ENCODE peak calls at places on chromosome 2, in four cellular contexts. One of them, this sample, is unnamed.

GRCh38 chr2:188079176-188079575 is 212.5 kb upstream of the GULP1 start:
- DNase-seq in sigmoid colon: no peak
- DNase-seq in brain microvascular endothelial cell: peak
- DNase-seq in hepatocyte: no peak
- DNase-seq in this sample: peak

GRCh38 chr2:74528600-74529356 is 728 bp downstream of the AUP1 start:
- DNase-seq in hepatocyte: no peak
- DNase-seq in sigmoid colon: no peak
- DNase-seq in brain microvascular endothelial cell: no peak
- DNase-seq in this sample: no peak

GRCh38 chr2:160063266-160063665 is 851 bp upstream of the PLA2R1 start:
- DNase-seq in brain microvascular endothelial cell: no peak
- DNase-seq in hepatocyte: peak
- DNase-seq in sigmoid colon: no peak
- DNase-seq in this sample: no peak

GRCh38 chr2:225598922-225599321 is 199.4 kb downstream of the NYAP2 start:
- DNase-seq in hepatocyte: no peak
- DNase-seq in sigmoid colon: no peak
- DNase-seq in brain microvascular endothelial cell: peak
- DNase-seq in this sample: no peak

GRCh38 chr2:225471039-225471438 is 71.5 kb downstream of the NYAP2 start:
- DNase-seq in sigmoid colon: no peak
- DNase-seq in hepatocyte: no peak
- DNase-seq in brain microvascular endothelial cell: no peak
- DNase-seq in this sample: no peak

GRCh38 chr2:74502720-74503505 is 3.5 kb upstream of the LBX2 start:
- DNase-seq in sigmoid colon: peak
- DNase-seq in brain microvascular endothelial cell: peak
- DNase-seq in hepatocyte: peak
- DNase-seq in this sample: no peak

GRCh38 chr2:100281521-100282438 is 40.5 kb downstream of the LONRF2 start:
- DNase-seq in hepatocyte: no peak
- DNase-seq in brain microvascular endothelial cell: no peak
- DNase-seq in sigmoid colon: no peak
- DNase-seq in this sample: no peak

GRCh38 chr2:228658998-228659397 is 477.5 kb upstream of the SPHKAP start:
- DNase-seq in hepatocyte: no peak
- DNase-seq in brain microvascular endothelial cell: peak
- DNase-seq in sigmoid colon: no peak
- DNase-seq in this sample: no peak

GRCh38 chr2:200673191-200673590 is 87.4 kb downstream of the AOX1 start:
- DNase-seq in brain microvascular endothelial cell: no peak
- DNase-seq in sigmoid colon: no peak
- DNase-seq in hepatocyte: no peak
- DNase-seq in this sample: no peak

GRCh38 chr2:146246017-146246733 is 1598.7 kb upstream of the ACVR2A start:
- DNase-seq in brain microvascular endothelial cell: peak
- DNase-seq in hepatocyte: no peak
- DNase-seq in sigmoid colon: no peak
- DNase-seq in this sample: no peak

GRCh38 chr2:202023198-202023903 is 10.3 kb upstream of the FZD7 start:
- DNase-seq in brain microvascular endothelial cell: no peak
- DNase-seq in sigmoid colon: no peak
- DNase-seq in hepatocyte: no peak
- DNase-seq in this sample: no peak

GRCh38 chr2:231819449-231820042 is 33.3 kb downstream of the COPS7B start:
- DNase-seq in brain microvascular endothelial cell: no peak
- DNase-seq in sigmoid colon: no peak
- DNase-seq in hepatocyte: no peak
- DNase-seq in this sample: no peak

GRCh38 chr2:5666798-5667197 is 25.4 kb upstream of the SOX11 start:
- DNase-seq in sigmoid colon: no peak
- DNase-seq in hepatocyte: no peak
- DNase-seq in brain microvascular endothelial cell: peak
- DNase-seq in this sample: no peak

GRCh38 chr2:176818653-176819052 is 393.9 kb upstream of the HNRNPA3 start:
- DNase-seq in brain microvascular endothelial cell: no peak
- DNase-seq in hepatocyte: no peak
- DNase-seq in sigmoid colon: no peak
- DNase-seq in this sample: no peak

GRCh38 chr2:136238552-136239346 is 120.8 kb upstream of the CXCR4 start:
- DNase-seq in brain microvascular endothelial cell: peak
- DNase-seq in hepatocyte: no peak
- DNase-seq in sigmoid colon: no peak
- DNase-seq in this sample: peak

GRCh38 chr2:169175112-169175511 is 105.7 kb downstream of the DHRS9 start:
- DNase-seq in hepatocyte: no peak
- DNase-seq in sigmoid colon: no peak
- DNase-seq in brain microvascular endothelial cell: no peak
- DNase-seq in this sample: no peak

GRCh38 chr2:217166241-217166640 is 306.4 kb upstream of the TNP1 start:
- DNase-seq in brain microvascular endothelial cell: peak
- DNase-seq in sigmoid colon: no peak
- DNase-seq in hepatocyte: peak
- DNase-seq in this sample: peak

GRCh38 chr2:101036562-101036961 is 34.5 kb downstream of the RPL31 start:
- DNase-seq in brain microvascular endothelial cell: no peak
- DNase-seq in hepatocyte: no peak
- DNase-seq in sigmoid colon: no peak
- DNase-seq in this sample: no peak

GRCh38 chr2:131413148-131413747 is 49.3 kb upstream of the RAB6D start:
- DNase-seq in sigmoid colon: no peak
- DNase-seq in hepatocyte: peak
- DNase-seq in brain microvascular endothelial cell: peak
- DNase-seq in this sample: peak

GRCh38 chr2:138447889-138448570 is 53.5 kb upstream of the SPOPL start:
- DNase-seq in brain microvascular endothelial cell: no peak
- DNase-seq in sigmoid colon: no peak
- DNase-seq in hepatocyte: no peak
- DNase-seq in this sample: no peak

GRCh38 chr2:234955971-234956509 is 4.2 kb downstream of the SH3BP4 start:
- DNase-seq in hepatocyte: no peak
- DNase-seq in sigmoid colon: peak
- DNase-seq in brain microvascular endothelial cell: no peak
- DNase-seq in this sample: no peak

GRCh38 chr2:239827511-239827865 is 197.7 kb downstream of the NDUFA10 start:
- DNase-seq in hepatocyte: no peak
- DNase-seq in sigmoid colon: peak
- DNase-seq in brain microvascular endothelial cell: no peak
- DNase-seq in this sample: no peak

GRCh38 chr2:58341047-58341446 is 99.9 kb upstream of the FANCL start:
- DNase-seq in hepatocyte: no peak
- DNase-seq in sigmoid colon: no peak
- DNase-seq in brain microvascular endothelial cell: no peak
- DNase-seq in this sample: no peak
- TF ChIP-seq CTCF in hepatocyte: no peak
- TF ChIP-seq CTCF in sigmoid colon: no peak
- TF ChIP-seq CTCF in brain microvascular endothelial cell: no peak
- TF ChIP-seq CTCF in this sample: no peak

DNA sequence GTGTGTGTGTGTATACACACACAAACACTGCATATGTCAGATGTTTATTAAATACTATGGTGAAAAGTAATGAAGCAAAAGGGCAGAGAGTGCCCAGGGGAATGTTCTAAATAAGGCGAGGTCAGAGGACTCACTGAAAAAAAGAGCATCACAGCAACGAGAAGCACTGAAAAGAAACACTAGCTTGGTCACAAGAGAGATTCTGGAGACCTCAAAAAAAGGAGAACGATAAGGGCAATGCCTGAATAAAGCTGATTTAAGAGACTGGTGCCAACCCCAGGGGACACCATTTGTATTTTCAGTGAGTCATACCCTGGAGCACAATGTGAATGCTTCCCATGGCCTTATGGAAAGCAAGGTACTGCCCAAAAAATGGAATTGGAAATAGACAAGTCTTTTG is 14.5 kb downstream of the SLC40A1 start:
- DNase-seq in brain microvascular endothelial cell: peak
- DNase-seq in sigmoid colon: no peak
- DNase-seq in hepatocyte: no peak
- DNase-seq in this sample: no peak
- H3K4me3 ChIP-seq in brain microvascular endothelial cell: no peak
- H3K4me3 ChIP-seq in sigmoid colon: no peak
- H3K4me3 ChIP-seq in hepatocyte: no peak
- H3K4me3 ChIP-seq in this sample: no peak

GRCh38 chr2:20633001-20633400 is 17.9 kb downstream of the HS1BP3 start:
- DNase-seq in sigmoid colon: no peak
- DNase-seq in brain microvascular endothelial cell: no peak
- DNase-seq in hepatocyte: no peak
- DNase-seq in this sample: no peak
- TF ChIP-seq CTCF in sigmoid colon: no peak
- TF ChIP-seq CTCF in brain microvascular endothelial cell: no peak
- TF ChIP-seq CTCF in hepatocyte: no peak
- TF ChIP-seq CTCF in this sample: no peak

GRCh38 chr2:219418155-219418569 is at the start of gene DES:
- DNase-seq in brain microvascular endothelial cell: no peak
- DNase-seq in hepatocyte: peak
- DNase-seq in sigmoid colon: peak
- DNase-seq in this sample: no peak
- H3K4me3 ChIP-seq in brain microvascular endothelial cell: peak
- H3K4me3 ChIP-seq in hepatocyte: peak
- H3K4me3 ChIP-seq in sigmoid colon: peak
- H3K4me3 ChIP-seq in this sample: peak

DNA sequence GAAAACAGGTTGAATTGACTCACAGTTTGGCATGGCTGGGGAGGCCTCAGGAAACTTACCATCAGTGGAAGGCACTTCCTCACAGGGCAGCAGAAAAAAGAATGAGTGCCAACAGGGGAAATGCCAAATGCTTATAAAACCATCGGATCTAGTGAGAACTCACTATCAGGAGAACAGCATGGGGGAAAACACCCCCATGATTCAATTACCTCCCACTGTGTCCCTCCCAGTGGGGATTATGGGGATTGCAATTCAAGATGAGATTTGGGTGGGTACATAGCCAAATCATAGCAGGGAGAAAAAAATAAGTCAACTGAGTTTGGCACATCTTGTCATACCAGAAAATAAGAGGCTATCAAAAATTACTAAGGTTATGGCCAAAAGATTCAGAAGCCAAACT is 96.3 kb downstream of the TRIP12 start:
- DNase-seq in hepatocyte: no peak
- DNase-seq in brain microvascular endothelial cell: no peak
- DNase-seq in sigmoid colon: no peak
- DNase-seq in this sample: no peak
- TF ChIP-seq CTCF in hepatocyte: no peak
- TF ChIP-seq CTCF in brain microvascular endothelial cell: peak
- TF ChIP-seq CTCF in sigmoid colon: no peak
- TF ChIP-seq CTCF in this sample: peak

DNA sequence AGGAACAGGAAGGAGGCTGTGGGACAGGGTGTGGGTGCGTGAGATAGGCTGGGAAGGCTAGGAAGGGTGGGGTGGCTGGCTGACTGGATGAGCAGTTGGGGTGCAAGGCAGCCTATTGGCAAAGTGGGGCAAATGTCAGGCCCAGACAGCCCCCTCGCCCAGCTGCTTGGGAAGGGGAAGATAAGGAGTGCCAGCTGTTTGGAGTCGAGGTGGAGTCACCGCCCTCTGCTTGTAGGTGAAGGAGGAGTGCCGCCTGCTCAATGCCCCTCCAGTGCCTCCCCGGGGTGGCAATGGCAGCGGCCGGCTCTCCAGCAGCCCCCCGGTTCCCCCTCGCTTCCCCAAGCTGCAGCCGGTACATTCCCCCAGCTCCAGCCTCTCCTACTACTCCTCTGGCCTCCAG is 13.1 kb downstream of the GAREM2 start:
- DNase-seq in brain microvascular endothelial cell: no peak
- DNase-seq in sigmoid colon: peak
- DNase-seq in hepatocyte: no peak
- DNase-seq in this sample: no peak
- H3K4me3 ChIP-seq in brain microvascular endothelial cell: no peak
- H3K4me3 ChIP-seq in sigmoid colon: no peak
- H3K4me3 ChIP-seq in hepatocyte: no peak
- H3K4me3 ChIP-seq in this sample: no peak